ENCODE peak calls at places on chromosomes 11 and 22, in five cellular contexts. B is activated naive CD4-positive, alpha-beta T cell; E is HuH-7.5; A is NCI-H2081; H is cardiac muscle cell. J is an unnamed sample.

GRCh38 chr11:76656571-76657081 is 13.9 kb downstream of the LRRC32 start:
- DNase-seq in B (no peak), E (no peak), A (no peak), H (peak), J (no peak)

GRCh38 chr11:56961609-56962008 is 27.1 kb upstream of the OR5AK2 start:
- DNase-seq in B (no peak), E (no peak), A (no peak), H (no peak), J (no peak)

GRCh38 chr22:32079110-32080089 is 36.3 kb downstream of the SLC5A1 start:
- DNase-seq in B (no peak), E (no peak), A (no peak), H (peak), J (peak)

GRCh38 chr11:3195251-3196160 is 23.1 kb downstream of the MRGPRG start:
- DNase-seq in B (no peak), E (no peak), A (no peak), H (peak), J (no peak)

GRCh38 chr11:116993599-116993998 is 104.6 kb downstream of the SIK3 start:
- DNase-seq in B (no peak), E (no peak), A (peak), H (peak), J (no peak)

GRCh38 chr11:12981879-12982531 is 27.1 kb upstream of the RASSF10 start:
- DNase-seq in B (no peak), E (no peak), A (no peak), H (peak), J (no peak)

GRCh38 chr11:10495464-10495786 is 40.4 kb downstream of the AMPD3 start:
- DNase-seq in B (no peak), E (no peak), A (no peak), H (no peak), J (no peak)

GRCh38 chr11:108125126-108125525 is 3.8 kb downstream of the ACAT1 start:
- DNase-seq in B (no peak), E (no peak), A (peak), H (no peak), J (no peak)

GRCh38 chr11:100991541-100991940 is 138.1 kb downstream of the PGR start:
- DNase-seq in B (no peak), E (no peak), A (no peak), H (peak), J (no peak)

GRCh38 chr11:2691991-2692841 is 7.6 kb downstream of the KCNQ1OT1 start:
- DNase-seq in B (no peak), E (no peak), A (no peak), H (no peak), J (no peak)

GRCh38 chr11:83724704-83725114 is 438.5 kb upstream of the CCDC90B start:
- DNase-seq in B (no peak), E (no peak), A (peak), H (peak), J (peak)

GRCh38 chr11:133742388-133742787 is 102.9 kb downstream of the SPATA19 start:
- DNase-seq in B (no peak), E (no peak), A (no peak), H (no peak), J (no peak)

GRCh38 chr11:9757809-9758675 is 94.2 kb downstream of the SWAP70 start:
- DNase-seq in B (peak), E (peak), A (peak), H (peak), J (peak)

GRCh38 chr22:38317237-38317994 is at the start of gene CSNK1E:
- DNase-seq in B (peak), E (peak), A (peak), H (peak), J (peak)

GRCh38 chr11:126624491-126624890 is 269.0 kb downstream of the ST3GAL4 start:
- DNase-seq in B (no peak), E (no peak), A (no peak), H (no peak), J (no peak)

GRCh38 chr11:6817668-6818067 is 18.2 kb upstream of the OR6A2 start:
- DNase-seq in B (no peak), E (no peak), A (no peak), H (no peak), J (no peak)

GRCh38 chr11:29093416-29093815 is 923.4 kb downstream of the KCNA4 start:
- DNase-seq in B (no peak), E (peak), A (no peak), H (peak), J (peak)

GRCh38 chr11:113896156-113896879 is 8.3 kb upstream of the HTR3B start:
- DNase-seq in B (peak), E (no peak), A (peak), H (peak), J (peak)